ENCODE peak calls at places on chromosomes 11 and 22, in six cellular contexts. F, O, G, Z, S and V are unnamed samples.

GRCh38 chr11:63966444-63966843 is 8.0 kb upstream of the COX8A start:
- DNase-seq in F (no peak), O (no peak), G (no peak), Z (no peak), S (no peak), V (no peak)

GRCh38 chr11:46099973-46100335 is 21.3 kb downstream of the PHF21A start:
- DNase-seq in F (no peak), O (no peak), G (peak), Z (no peak), S (no peak), V (no peak)

GRCh38 chr11:4606231-4607015 is 1.6 kb downstream of the TRIM68 start:
- DNase-seq in F (no peak), O (no peak), G (peak), Z (no peak), S (peak), V (no peak)

GRCh38 chr11:43903086-43903485 is 22.5 kb downstream of the ALKBH3 start:
- DNase-seq in F (no peak), O (no peak), G (no peak), Z (no peak), S (no peak), V (no peak)

GRCh38 chr11:1943576-1943975 is 3.6 kb upstream of the MRPL23 start:
- DNase-seq in F (peak), O (peak), G (no peak), Z (peak), S (peak), V (peak)

GRCh38 chr11:35066783-35067476 is 72.0 kb upstream of the CD44 start:
- DNase-seq in F (no peak), O (no peak), G (no peak), Z (no peak), S (no peak), V (no peak)

GRCh38 chr11:64378335-64378884 is 19.4 kb downstream of the RPS6KA4 start:
- DNase-seq in F (no peak), O (no peak), G (peak), Z (no peak), S (no peak), V (no peak)

GRCh38 chr11:114115406-114116054 is 56.0 kb downstream of the ZBTB16 start:
- DNase-seq in F (no peak), O (no peak), G (no peak), Z (no peak), S (no peak), V (no peak)

GRCh38 chr11:45110562-45110961 is 35.9 kb upstream of the PRDM11 start:
- DNase-seq in F (peak), O (no peak), G (peak), Z (no peak), S (peak), V (peak)

GRCh38 chr11:72411623-72412532 is 22.5 kb downstream of the CLPB start:
- DNase-seq in F (no peak), O (no peak), G (no peak), Z (no peak), S (no peak), V (no peak)

GRCh38 chr11:93849751-93850584 is 450 bp downstream of the VSTM5 start:
- DNase-seq in F (peak), O (no peak), G (peak), Z (no peak), S (no peak), V (no peak)

GRCh38 chr22:26851125-26851524 is 193.7 kb downstream of the MIAT start:
- DNase-seq in F (no peak), O (peak), G (no peak), Z (no peak), S (no peak), V (no peak)

GRCh38 chr11:126138636-126139540 is 72.6 kb downstream of the RPUSD4 start:
- DNase-seq in F (no peak), O (no peak), G (peak), Z (no peak), S (no peak), V (no peak)

GRCh38 chr11:113736323-113736722 is 30.2 kb upstream of the TMPRSS5 start:
- DNase-seq in F (no peak), O (no peak), G (no peak), Z (no peak), S (no peak), V (no peak)

GRCh38 chr11:130448416-130449068 is at the start of gene ADAMTS15:
- DNase-seq in F (peak), O (peak), G (peak), Z (peak), S (peak), V (peak)

GRCh38 chr22:44658371-44658953 is 43.5 kb upstream of the PRR5 start:
- DNase-seq in F (peak), O (no peak), G (peak), Z (peak), S (no peak), V (no peak)

GRCh38 chr22:50079689-50080465 is 5.3 kb downstream of the MLC1 start:
- DNase-seq in F (no peak), O (no peak), G (no peak), Z (no peak), S (no peak), V (no peak)

GRCh38 chr22:18987765-18988164 is 51.7 kb upstream of the PRODH start:
- DNase-seq in F (no peak), O (no peak), G (no peak), Z (no peak), S (peak), V (peak)

GRCh38 chr22:39999144-39999757 is 4.5 kb downstream of the FAM83F start:
- DNase-seq in F (no peak), O (no peak), G (peak), Z (no peak), S (peak), V (no peak)

GRCh38 chr11:64843971-64844329 is 503 bp downstream of the CDC42BPG start:
- DNase-seq in F (no peak), O (no peak), G (no peak), Z (no peak), S (peak), V (no peak)

GRCh38 chr11:31487848-31488247 is 21.6 kb downstream of the IMMP1L start:
- DNase-seq in F (no peak), O (no peak), G (peak), Z (no peak), S (peak), V (no peak)

GRCh38 chr22:25770333-25770732 is 28.3 kb downstream of the MYO18B start:
- DNase-seq in F (peak), O (no peak), G (no peak), Z (no peak), S (no peak), V (no peak)

GRCh38 chr11:13386567-13386966 is 76.5 kb downstream of the BTBD10 start:
- DNase-seq in F (no peak), O (no peak), G (no peak), Z (no peak), S (no peak), V (no peak)

GRCh38 chr11:57324154-57324885 is 432 bp downstream of the TNKS1BP1 start:
- DNase-seq in F (peak), O (peak), G (peak), Z (peak), S (peak), V (peak)

GRCh38 chr11:1157645-1158591 is at the start of gene MUC5AC:
- DNase-seq in F (peak), O (no peak), G (no peak), Z (no peak), S (no peak), V (peak)

GRCh38 chr11:80455818-80456217 is 1015.0 kb upstream of the TENM4 start:
- DNase-seq in F (no peak), O (no peak), G (no peak), Z (no peak), S (no peak), V (no peak)

GRCh38 chr22:26330971-26331625 is 98.0 kb upstream of the ASPHD2 start:
- DNase-seq in F (peak), O (peak), G (peak), Z (no peak), S (peak), V (no peak)

GRCh38 chr22:49322231-49322630 is 505.4 kb downstream of the BRD1 start:
- DNase-seq in F (peak), O (no peak), G (no peak), Z (peak), S (no peak), V (peak)

GRCh38 chr11:19116315-19116970 is 525 bp upstream of the ZDHHC13 start:
- DNase-seq in F (no peak), O (no peak), G (no peak), Z (no peak), S (no peak), V (no peak)

GRCh38 chr11:3939651-3940190 is 84.3 kb downstream of the STIM1 start:
- DNase-seq in F (no peak), O (no peak), G (peak), Z (no peak), S (no peak), V (no peak)

GRCh38 chr11:72228229-72228843 is 3.8 kb downstream of the INPPL1 start:
- DNase-seq in F (no peak), O (no peak), G (no peak), Z (no peak), S (peak), V (peak)

GRCh38 chr11:79926707-79927106 is 485.9 kb upstream of the TENM4 start:
- DNase-seq in F (no peak), O (no peak), G (no peak), Z (no peak), S (peak), V (no peak)

GRCh38 chr11:71112990-71113389 is 139.4 kb downstream of the SHANK2 start:
- DNase-seq in F (no peak), O (no peak), G (no peak), Z (no peak), S (no peak), V (no peak)

GRCh38 chr11:115941481-115941993 is 437.3 kb upstream of the CADM1 start:
- DNase-seq in F (no peak), O (no peak), G (peak), Z (peak), S (peak), V (no peak)

GRCh38 chr22:45671051-45671782 is 417 bp upstream of the ATXN10 start:
- DNase-seq in F (peak), O (no peak), G (no peak), Z (no peak), S (no peak), V (no peak)

GRCh38 chr11:2312232-2313042 is 10.6 kb downstream of the TSPAN32 start:
- DNase-seq in F (peak), O (no peak), G (peak), Z (peak), S (no peak), V (no peak)

GRCh38 chr11:82680252-82680651 is 53.4 kb downstream of the FAM181B start:
- DNase-seq in F (no peak), O (no peak), G (no peak), Z (no peak), S (no peak), V (no peak)

GRCh38 chr11:123357990-123358827 is 71.9 kb upstream of the GRAMD1B start:
- DNase-seq in F (peak), O (no peak), G (peak), Z (no peak), S (peak), V (peak)
- TF ChIP-seq CTCF in F (peak), O (no peak), G (no peak), Z (no peak), S (no peak), V (peak)

GRCh38 chr22:29141078-29141688 is 64.5 kb upstream of the EMID1 start:
- DNase-seq in F (no peak), O (no peak), G (no peak), Z (no peak), S (no peak), V (no peak)
- TF ChIP-seq CTCF in F (no peak), O (no peak), G (no peak), Z (no peak), S (no peak), V (no peak)

GRCh38 chr11:47398551-47398950 is 9.8 kb upstream of the SLC39A13 start:
- DNase-seq in F (peak), O (no peak), G (no peak), Z (no peak), S (no peak), V (no peak)
- TF ChIP-seq CTCF in F (no peak), O (no peak), G (no peak), Z (no peak), S (no peak), V (no peak)

GRCh38 chr11:119015054-119015611 is 3.0 kb downstream of the RPS25 start:
- DNase-seq in F (no peak), O (no peak), G (no peak), Z (no peak), S (peak), V (no peak)
- TF ChIP-seq CTCF in F (peak), O (no peak), G (peak), Z (no peak), S (no peak), V (peak)

GRCh38 chr11:105073486-105074200 is 28.5 kb upstream of the CARD16 start:
- DNase-seq in F (no peak), O (no peak), G (no peak), Z (no peak), S (peak), V (no peak)
- TF ChIP-seq CTCF in F (no peak), O (no peak), G (no peak), Z (no peak), S (no peak), V (no peak)

DNA sequence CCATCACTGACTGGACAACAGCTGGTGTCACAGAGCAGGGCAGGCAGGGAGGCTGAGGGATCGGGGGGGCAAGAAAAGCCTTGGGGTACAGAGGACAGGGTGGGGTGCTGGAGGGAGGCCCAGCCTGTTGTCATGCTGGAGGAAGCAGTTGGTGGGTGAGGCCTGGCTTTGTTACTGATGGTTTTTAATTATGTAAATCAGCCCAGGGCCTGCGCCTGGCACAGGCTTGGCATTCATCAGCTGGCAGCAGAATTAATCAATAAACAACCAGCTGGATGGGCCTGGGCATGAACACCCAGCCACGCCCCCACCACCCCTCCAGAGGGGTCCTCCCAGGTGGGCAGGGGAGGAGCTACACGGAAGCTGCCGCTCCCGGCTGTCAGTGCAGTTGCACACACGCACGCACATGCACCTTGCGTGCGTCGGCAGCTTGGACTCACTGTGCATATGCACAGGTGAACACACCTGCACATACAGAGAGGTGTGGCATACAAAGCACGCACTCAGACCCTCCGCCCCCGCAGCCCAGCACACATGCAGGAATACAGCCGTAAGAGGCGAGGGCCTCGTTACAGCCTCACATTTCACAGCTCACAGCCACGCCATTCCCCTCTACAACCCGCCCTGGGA is 21.4 kb upstream of the ELFN2 start:
- DNase-seq in F (no peak), O (no peak), G (no peak), Z (no peak), S (peak), V (no peak)
- TF ChIP-seq CTCF in F (no peak), O (no peak), G (no peak), Z (no peak), S (no peak), V (no peak)

GRCh38 chr11:100851129-100851528 is 164.0 kb downstream of the ARHGAP42 start:
- DNase-seq in F (no peak), O (no peak), G (no peak), Z (no peak), S (peak), V (no peak)

GRCh38 chr11:100851584-100852152 is 164.6 kb downstream of the ARHGAP42 start:
- DNase-seq in F (no peak), O (no peak), G (no peak), Z (no peak), S (peak), V (no peak)

GRCh38 chr11:100849914-100850235 is 162.8 kb downstream of the ARHGAP42 start:
- DNase-seq in F (no peak), O (no peak), G (no peak), Z (no peak), S (no peak), V (no peak)

GRCh38 chr11:100849009-100849913 is 162.2 kb downstream of the ARHGAP42 start:
- DNase-seq in F (no peak), O (no peak), G (peak), Z (no peak), S (no peak), V (no peak)

DNA sequence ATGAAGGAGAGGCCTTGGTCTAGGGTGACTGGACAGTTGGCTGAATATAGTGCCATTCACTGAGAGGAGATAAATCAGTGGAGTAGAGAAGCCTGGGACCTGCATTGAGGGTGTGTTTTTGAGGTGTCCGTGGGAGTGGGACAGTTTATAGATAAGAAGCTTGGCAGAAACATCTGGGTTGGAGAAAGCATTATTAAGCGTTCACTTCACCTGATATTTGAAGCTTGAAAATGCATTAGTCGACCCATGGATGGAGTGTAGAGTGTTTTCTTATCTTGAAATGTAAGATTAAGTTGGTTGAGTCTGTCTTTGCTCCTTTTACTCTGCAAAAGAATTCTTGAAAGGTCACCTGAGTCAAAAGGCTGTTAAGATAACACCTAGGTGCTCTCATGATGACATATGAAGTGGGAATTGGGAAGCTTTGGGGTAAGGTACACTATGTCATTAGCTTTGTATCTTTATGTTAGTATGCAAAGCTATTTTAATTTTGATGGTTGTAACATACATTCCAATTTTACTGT is 160.7 kb downstream of the ARHGAP42 start:
- DNase-seq in F (no peak), O (no peak), G (no peak), Z (no peak), S (no peak), V (no peak)
- TF ChIP-seq CTCF in F (no peak), O (no peak), G (no peak), Z (no peak), S (no peak), V (no peak)

DNA sequence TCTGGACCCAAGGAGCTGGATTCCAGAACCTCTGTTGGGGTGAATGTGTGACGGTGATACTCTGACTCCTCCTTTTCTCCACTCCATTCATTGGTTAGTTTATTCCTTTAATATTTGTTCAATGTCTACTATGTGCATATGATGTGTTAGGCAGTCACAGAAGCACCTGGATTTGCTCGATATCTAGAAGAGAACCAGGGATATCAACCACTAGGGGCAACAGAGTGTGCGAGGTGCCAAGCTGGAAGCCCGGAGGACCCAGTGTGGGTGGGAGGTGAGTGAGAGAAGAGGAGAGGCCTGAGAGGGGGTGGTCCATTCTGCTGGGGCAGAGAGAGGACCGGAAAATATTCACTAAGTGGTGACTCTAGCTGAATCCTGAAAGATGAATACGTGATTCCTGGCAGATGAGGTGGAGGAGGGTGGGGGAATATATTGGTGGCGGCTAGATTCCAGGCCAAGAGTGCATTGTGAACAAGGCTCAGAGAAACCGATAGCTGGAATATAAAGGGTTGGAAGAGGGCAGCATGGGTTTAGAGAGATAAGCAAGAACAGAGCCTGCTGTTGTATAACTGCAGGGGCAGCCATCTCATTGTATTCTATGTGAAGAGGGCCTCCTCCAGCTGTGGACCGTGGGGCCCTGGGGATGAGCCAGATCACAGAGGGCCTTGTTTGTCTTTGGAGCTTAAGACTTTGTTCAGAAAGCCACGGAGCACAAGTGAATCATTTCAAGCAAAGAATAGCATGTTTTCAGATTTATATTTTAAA is 6.9 kb upstream of the TIMP3 start:
- DNase-seq in F (no peak), O (no peak), G (no peak), Z (no peak), S (no peak), V (no peak)
- TF ChIP-seq CTCF in F (no peak), O (no peak), G (no peak), Z (no peak), S (peak), V (peak)